ENCODE peak calls at places on chromosomes 4 and X, in seven cellular contexts. I, K, F, H, O, E and P are unnamed samples.

GRCh38 chrX:135974279-135974856 is 580 bp upstream of the MMGT1 start:
- DNase-seq in I (peak), K (no peak), F (peak), H (peak), O (peak), E (peak), P (peak)

GRCh38 chrX:118974908-118975671 is 672 bp downstream of the LONRF3 start:
- DNase-seq in I (peak), K (peak), F (no peak), H (peak), O (peak), E (peak), P (peak)

GRCh38 chrX:122517781-122518180 is 666.3 kb upstream of the GRIA3 start:
- DNase-seq in I (no peak), K (no peak), F (no peak), H (no peak), O (no peak), E (no peak), P (no peak)

GRCh38 chrX:149717803-149718202 is 5.9 kb downstream of the MAGEA11 start:
- DNase-seq in I (no peak), K (no peak), F (no peak), H (no peak), O (no peak), E (no peak), P (no peak)

GRCh38 chr4:8893624-8894423 is 22.2 kb upstream of the HMX1 start:
- DNase-seq in I (no peak), K (no peak), F (no peak), H (no peak), O (no peak), E (no peak), P (no peak)

GRCh38 chrX:71910526-71911022 is at the start of gene NHSL2:
- DNase-seq in I (no peak), K (no peak), F (no peak), H (peak), O (no peak), E (peak), P (no peak)

GRCh38 chr4:5037553-5038551 is 13.4 kb upstream of the STK32B start:
- DNase-seq in I (no peak), K (peak), F (no peak), H (no peak), O (no peak), E (no peak), P (no peak)

GRCh38 chrX:29724316-29724715 is 491.0 kb upstream of the MAGEB2 start:
- DNase-seq in I (no peak), K (no peak), F (no peak), H (no peak), O (no peak), E (no peak), P (no peak)

GRCh38 chr4:1285790-1286553 is 3.7 kb upstream of the MAEA start:
- DNase-seq in I (no peak), K (peak), F (no peak), H (no peak), O (no peak), E (no peak), P (no peak)

GRCh38 chr4:104099141-104099540 is 379.4 kb upstream of the TACR3 start:
- DNase-seq in I (no peak), K (no peak), F (no peak), H (no peak), O (no peak), E (no peak), P (no peak)

GRCh38 chr4:71639380-71639779 is 144.5 kb downstream of the GC start:
- DNase-seq in I (no peak), K (no peak), F (no peak), H (no peak), O (no peak), E (no peak), P (no peak)

GRCh38 chrX:47143894-47144625 is 442 bp downstream of the NDUFB11 start:
- DNase-seq in I (peak), K (peak), F (no peak), H (peak), O (no peak), E (peak), P (no peak)

GRCh38 chrX:56986138-56986537 is 9.2 kb downstream of the SPIN3 start:
- DNase-seq in I (no peak), K (no peak), F (no peak), H (no peak), O (no peak), E (no peak), P (no peak)

GRCh38 chr4:72582853-72583252 is 13.8 kb upstream of the ADAMTS3 start:
- DNase-seq in I (no peak), K (no peak), F (no peak), H (no peak), O (no peak), E (no peak), P (no peak)

GRCh38 chrX:119655125-119655524 is 37.8 kb downstream of the SEPTIN6 start:
- DNase-seq in I (no peak), K (peak), F (no peak), H (no peak), O (no peak), E (peak), P (peak)

GRCh38 chrX:13059676-13060499 is 15.5 kb upstream of the FAM9C start:
- DNase-seq in I (no peak), K (peak), F (no peak), H (no peak), O (peak), E (no peak), P (no peak)

GRCh38 chrX:79444694-79445093 is 77.6 kb upstream of the ITM2A start:
- DNase-seq in I (no peak), K (no peak), F (no peak), H (no peak), O (no peak), E (no peak), P (no peak)

GRCh38 chr4:136457577-136457976 is 1074.7 kb downstream of the PCDH18 start:
- DNase-seq in I (no peak), K (no peak), F (no peak), H (no peak), O (no peak), E (no peak), P (no peak)

GRCh38 chrX:70166601-70167590 is 10.4 kb upstream of the DGAT2L6 start:
- DNase-seq in I (no peak), K (peak), F (no peak), H (no peak), O (no peak), E (no peak), P (no peak)

DNA sequence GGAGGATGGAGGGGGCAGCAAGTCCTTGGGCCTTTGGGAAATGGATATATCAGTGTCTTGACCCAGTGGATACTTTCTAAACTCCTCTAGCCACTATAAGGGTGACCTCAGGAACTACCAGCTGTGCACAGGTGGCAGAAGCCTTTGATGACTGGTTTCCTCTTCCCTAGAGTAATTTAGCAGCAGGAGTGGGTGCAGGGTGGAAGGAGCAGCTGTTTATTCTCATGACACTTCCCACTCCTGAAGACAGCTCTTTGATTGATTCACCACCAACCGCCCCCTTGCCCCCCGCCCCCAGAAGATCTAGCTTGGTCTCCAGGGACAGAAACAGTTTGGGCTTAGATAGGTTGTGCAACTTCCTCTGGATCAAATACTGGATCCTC is 63.0 kb downstream of the GPC3 start:
- DNase-seq in I (no peak), K (no peak), F (no peak), H (no peak), O (no peak), E (no peak), P (no peak)
- H3K27ac ChIP-seq in I (no peak), K (no peak), F (no peak), H (no peak), O (no peak), E (no peak), P (no peak)

DNA sequence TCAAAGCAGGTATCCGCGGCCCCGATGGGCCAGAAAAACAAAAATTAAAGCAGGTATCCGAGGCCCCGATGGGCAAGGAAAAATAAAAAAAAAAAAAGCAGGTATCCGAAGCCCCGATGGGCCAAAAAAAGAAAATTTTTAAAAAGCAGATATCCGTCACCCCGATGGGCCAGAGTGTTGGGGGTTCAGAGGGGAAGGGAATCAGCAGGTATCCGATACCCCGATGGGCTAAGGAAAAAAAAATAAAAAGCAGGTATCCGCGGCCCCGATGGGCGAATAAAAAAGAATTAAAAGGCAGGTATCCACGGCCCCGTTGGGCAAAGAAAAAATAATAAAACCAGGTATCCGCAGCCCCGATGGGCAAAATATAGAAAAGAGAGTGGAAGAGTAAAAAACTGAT is 289.0 kb downstream of the CHIC1 start:
- DNase-seq in I (no peak), K (no peak), F (no peak), H (no peak), O (no peak), E (no peak), P (no peak)
- H3K27ac ChIP-seq in I (peak), K (peak), F (peak), H (no peak), O (peak), E (peak), P (peak)

DNA sequence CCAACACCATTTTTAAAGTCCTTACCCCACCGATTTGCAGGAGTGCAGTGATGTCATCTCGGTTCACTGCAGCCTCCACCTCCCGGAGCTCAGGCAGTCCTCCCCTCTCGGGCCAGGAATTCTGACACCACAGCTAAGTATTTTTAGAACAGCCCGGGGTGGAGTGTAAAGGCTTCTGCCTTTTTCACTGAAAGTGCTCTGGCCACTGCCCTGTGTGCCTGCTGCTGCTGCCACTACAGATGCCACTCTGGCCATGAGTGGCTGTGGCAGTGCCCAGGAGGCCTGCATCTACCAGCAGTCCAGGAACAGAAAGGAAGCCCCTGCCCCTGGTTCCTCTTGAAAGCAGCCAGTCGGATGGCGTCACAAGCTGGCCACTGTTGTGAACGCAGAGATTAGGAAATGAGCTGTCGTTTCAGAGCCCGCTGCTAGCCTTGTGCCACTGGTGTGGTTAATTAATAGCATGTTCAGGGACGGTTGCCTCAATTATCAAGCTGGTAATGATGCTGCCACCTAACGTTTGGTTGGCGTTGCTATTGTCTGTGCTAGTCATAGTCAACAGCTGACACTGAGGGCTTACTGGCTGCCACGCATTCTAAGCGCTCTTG is 23.6 kb upstream of the TBC1D14 start:
- DNase-seq in I (peak), K (no peak), F (peak), H (peak), O (peak), E (peak), P (no peak)
- H3K27ac ChIP-seq in I (peak), K (no peak), F (peak), H (peak), O (peak), E (peak), P (no peak)

GRCh38 chr4:119664168-119664907 is 35.7 kb upstream of the PDE5A start:
- DNase-seq in I (no peak), K (no peak), F (no peak), H (no peak), O (no peak), E (no peak), P (no peak)
- H3K27ac ChIP-seq in I (peak), K (no peak), F (no peak), H (peak), O (no peak), E (no peak), P (no peak)

DNA sequence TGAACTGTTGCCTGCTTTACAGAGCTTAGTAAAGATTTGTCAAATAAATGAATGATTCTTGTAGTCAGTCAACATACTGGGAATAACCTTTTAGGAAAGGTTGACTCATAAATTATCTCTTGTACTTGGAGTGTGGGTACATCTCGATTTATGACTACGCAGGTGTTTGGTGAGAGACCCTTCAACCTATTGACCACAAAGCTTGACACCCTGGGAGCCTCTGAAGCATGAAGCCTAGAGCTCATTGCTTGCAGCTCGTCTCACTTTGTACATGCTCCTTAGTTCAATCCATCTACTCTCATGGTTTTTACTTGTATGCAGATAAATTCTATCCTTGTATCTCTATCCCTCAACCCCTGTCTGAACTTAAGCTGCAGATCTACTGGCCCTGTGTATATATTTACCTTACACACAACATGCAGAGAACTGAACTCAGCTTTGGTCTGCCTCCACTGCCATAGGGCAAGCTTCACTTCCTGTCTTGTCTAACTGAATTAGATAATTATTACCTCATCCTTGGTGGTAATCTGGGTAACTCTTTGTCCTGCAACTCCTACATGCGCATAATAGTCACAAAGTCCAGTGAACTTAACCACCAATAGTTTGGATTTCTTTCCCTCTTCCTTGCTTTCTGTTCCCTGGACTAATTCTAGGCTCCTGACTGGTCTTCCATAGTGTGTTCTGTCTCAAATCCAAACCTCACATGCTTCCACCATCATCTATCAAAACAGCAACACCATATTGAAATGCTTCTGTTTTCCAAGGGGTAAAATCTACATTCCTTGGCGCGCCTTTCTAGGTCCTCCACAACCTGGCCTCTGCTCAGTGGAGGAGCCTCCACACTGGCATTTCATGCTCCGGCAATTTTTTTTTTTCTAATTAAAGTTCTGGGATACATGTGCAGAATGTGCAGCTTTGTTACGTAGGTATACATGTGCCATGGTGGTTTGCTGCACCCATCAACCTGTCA is 32.2 kb upstream of the FAT1 start:
- DNase-seq in I (no peak), K (no peak), F (no peak), H (no peak), O (no peak), E (no peak), P (no peak)
- H3K27ac ChIP-seq in I (no peak), K (no peak), F (no peak), H (no peak), O (no peak), E (no peak), P (no peak)